ENCODE peak calls at places on chromosomes 5 and 9, in four cellular contexts. N is HepG2, V is A549, A is upper lobe of right lung. L is an unnamed sample.

GRCh38 chr5:159017787-159018186 is 81.9 kb downstream of the EBF1 start:
- DNase-seq in N (no peak), V (peak; percentile 24), A (no peak), L (peak; percentile 26)

GRCh38 chr9:124779368-124780059 is 2.6 kb downstream of the OLFML2A start:
- DNase-seq in N (peak; percentile 74), V (peak; percentile 89), A (peak; percentile 36), L (peak; percentile 90)

GRCh38 chr9:31390352-31391025 is 994.0 kb upstream of the ACO1 start:
- DNase-seq in N (no peak), V (no peak), A (no peak), L (no peak)

GRCh38 chr5:61817472-61818326 is 485.6 kb downstream of the ZSWIM6 start:
- DNase-seq in N (peak; percentile 5), V (peak; percentile 36), A (no peak), L (peak; percentile 46)

GRCh38 chr5:69129413-69129812 is 35.6 kb downstream of the SLC30A5 start:
- DNase-seq in N (no peak), V (peak; percentile 55), A (no peak), L (peak; percentile 12)

GRCh38 chr5:36079200-36079761 is 12.6 kb upstream of the UGT3A2 start:
- DNase-seq in N (peak; percentile 55), V (peak; percentile 55), A (no peak), L (peak; percentile 58)

GRCh38 chr5:1112596-1113331 is 901 bp upstream of the SLC12A7 start:
- DNase-seq in N (peak; percentile 20), V (no peak), A (no peak), L (peak; percentile 89)

GRCh38 chr9:126661521-126662251 is 48.0 kb downstream of the LMX1B start:
- DNase-seq in N (peak; percentile 41), V (no peak), A (no peak), L (peak; percentile 87)

GRCh38 chr9:134632329-134632728 is 9.3 kb upstream of the COL5A1 start:
- DNase-seq in N (no peak), V (no peak), A (peak; percentile 44), L (no peak)

DNA sequence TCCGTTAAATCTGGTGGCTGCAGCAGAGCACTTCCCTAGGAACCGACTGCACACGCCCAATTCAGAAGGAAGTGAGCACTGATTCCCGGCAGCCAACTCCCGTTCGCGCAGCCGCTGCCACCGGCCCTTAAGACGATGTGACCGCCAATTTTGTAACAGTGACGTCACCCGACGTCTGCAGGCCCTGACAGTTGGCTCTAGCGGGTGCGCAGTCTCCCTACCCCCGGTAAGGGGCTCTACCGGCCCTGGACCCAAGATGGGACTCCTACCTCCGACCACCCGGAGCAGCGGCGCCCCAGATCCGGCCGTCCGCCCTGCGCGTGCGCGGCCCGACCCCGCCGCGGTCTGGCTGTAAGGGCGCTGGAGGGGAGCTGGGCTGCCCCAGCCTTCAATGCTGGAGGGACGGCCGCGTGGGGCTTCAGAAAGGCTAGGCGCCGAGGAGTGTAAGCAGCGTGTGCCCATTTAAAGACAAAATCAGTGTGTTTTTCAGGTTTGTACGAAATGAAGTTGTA is 19.1 kb downstream of the DNAJA1 start:
- DNase-seq in N (no peak), V (peak; percentile 87), A (peak; percentile 91), L (peak; percentile 82)
- H3K27ac ChIP-seq in N (no peak overlapping the region), V (peak overlapping the region; percentile 79), A (peak overlapping the region; percentile 87), L (peak overlapping the region; percentile 72)

GRCh38 chr5:67012241-67012640 is 184.4 kb downstream of the CD180 start:
- DNase-seq in N (no peak), V (no peak), A (no peak), L (peak; percentile 94)
- H3K27ac ChIP-seq in N (no peak overlapping the region), V (no peak overlapping the region), A (no peak overlapping the region), L (peak overlapping the region; percentile 98)

GRCh38 chr9:121295662-121296191 is 27.8 kb downstream of the GSN start:
- DNase-seq in N (no peak), V (no peak), A (no peak), L (no peak)
- H3K27ac ChIP-seq in N (peak overlapping the region; percentile 94), V (no peak overlapping the region), A (peak overlapping the region; percentile 86), L (no peak overlapping the region)

DNA sequence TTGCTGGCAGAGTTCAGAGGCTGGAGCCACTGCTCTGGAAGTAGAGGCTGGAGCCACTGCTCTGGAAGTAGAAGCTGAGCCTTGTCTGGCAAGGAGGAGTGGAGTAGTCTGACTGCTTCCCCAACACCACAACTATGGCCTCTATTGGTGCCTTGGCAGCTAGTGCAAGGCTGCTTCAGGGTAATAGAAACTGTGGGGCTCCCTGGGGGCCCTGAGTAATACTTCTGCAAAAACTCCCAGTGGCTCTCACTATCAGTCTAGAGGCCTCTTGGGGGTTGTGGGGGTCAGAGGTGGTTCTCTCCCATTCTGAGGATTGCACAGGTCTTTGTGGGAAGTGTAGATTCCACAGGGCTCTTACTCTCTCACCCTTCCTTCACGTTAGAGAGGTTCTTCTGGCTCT is 629.0 kb upstream of the PTPRD start:
- DNase-seq in N (no peak), V (no peak), A (no peak), L (no peak)
- H3K27ac ChIP-seq in N (no peak overlapping the region), V (no peak overlapping the region), A (no peak overlapping the region), L (no peak overlapping the region)

GRCh38 chr9:121822093-121823085 is 171.0 kb downstream of the DAB2IP start:
- DNase-seq in N (no peak), V (no peak), A (peak; percentile 47), L (no peak)
- H3K27ac ChIP-seq in N (no peak overlapping the region), V (no peak overlapping the region), A (no peak overlapping the region), L (no peak overlapping the region)

DNA sequence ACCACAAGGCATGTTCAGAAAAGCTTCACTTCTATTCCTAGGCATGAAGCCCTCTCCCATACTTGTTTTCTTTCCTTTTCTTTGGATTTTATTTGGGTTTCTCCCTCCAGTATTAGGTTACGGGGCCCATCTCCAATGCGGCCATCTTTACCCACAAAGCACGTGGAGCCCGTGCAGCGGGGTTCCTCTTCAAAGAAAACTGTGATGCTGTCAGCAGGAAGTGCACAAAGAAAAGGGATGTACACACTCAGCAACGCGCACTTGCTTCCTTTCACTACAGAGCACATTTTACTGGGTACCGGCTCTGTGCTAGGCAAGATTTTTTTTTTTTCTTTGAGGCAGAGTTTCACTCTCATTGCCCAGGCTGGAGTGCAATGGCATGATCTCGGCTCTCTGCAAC is 106.6 kb downstream of the COL23A1 start:
- DNase-seq in N (no peak), V (no peak), A (no peak), L (no peak)
- H3K27ac ChIP-seq in N (no peak overlapping the region), V (no peak overlapping the region), A (no peak overlapping the region), L (no peak overlapping the region)

GRCh38 chr9:95609426-95609825 is 92.7 kb upstream of the PTCH1 start:
- DNase-seq in N (no peak), V (no peak), A (no peak), L (no peak)

GRCh38 chr9:95605087-95605486 is 88.3 kb upstream of the PTCH1 start:
- DNase-seq in N (no peak), V (no peak), A (no peak), L (no peak)

GRCh38 chr9:95605826-95606555 is 89.2 kb upstream of the PTCH1 start:
- DNase-seq in N (no peak), V (no peak), A (no peak), L (no peak)

GRCh38 chr9:95610006-95610785 is 93.4 kb upstream of the PTCH1 start:
- DNase-seq in N (no peak), V (no peak), A (no peak), L (no peak)

GRCh38 chr9:95606951-95607350 is 90.2 kb upstream of the PTCH1 start:
- DNase-seq in N (no peak), V (no peak), A (no peak), L (no peak)
- H3K27ac ChIP-seq in N (no peak overlapping the region), V (no peak overlapping the region), A (no peak overlapping the region), L (no peak overlapping the region)

GRCh38 chr5:59099270-59099994 is 516.6 kb downstream of the RAB3C start:
- DNase-seq in N (peak; percentile 5), V (peak; percentile 73), A (no peak), L (peak; percentile 89)
- H3K27ac ChIP-seq in N (no peak overlapping the region), V (peak overlapping the region; percentile 98), A (no peak overlapping the region), L (peak overlapping the region; percentile 21)